ENCODE peak calls at places on chromosomes 6 and 20, in eight cellular contexts. W is adipocyte; U is activated naive CD8-positive, alpha-beta T cell treated with anti-CD3 and anti-CD28 coated beads for 36 hours; N is mucosa of gallbladder; C is nucleus accumbens; S is activated effector memory CD4-positive, alpha-beta T cell treated with anti-CD3 and anti-CD28 coated beads, Interleukin-2, amount 50 U/mL, for 16 hours; V is NCI-H2081; O is adrenal gland. F is an unnamed sample.

GRCh38 chr20:9966966-9967365 is 67.8 kb upstream of the ANKEF1 start:
- DNase-seq in N (no peak), S (no peak), O (no peak), W (peak), C (no peak), V (no peak), U (no peak), F (no peak)

GRCh38 chr6:111551521-111552231 is 54.0 kb downstream of the TRAF3IP2 start:
- DNase-seq in S (no peak), C (no peak), W (peak), U (no peak), N (peak), O (peak), V (peak), F (no peak)

GRCh38 chr6:160368670-160369069 is 20.5 kb downstream of the SLC22A3 start:
- DNase-seq in C (no peak), U (no peak), N (no peak), S (no peak), W (no peak), V (no peak), O (no peak), F (no peak)

GRCh38 chr6:119880840-119881239 is 531.3 kb upstream of the MAN1A1 start:
- DNase-seq in U (no peak), W (no peak), N (no peak), C (no peak), V (no peak), O (no peak), S (no peak), F (no peak)

GRCh38 chr6:113971786-113972185 is 838 bp upstream of the HDAC2 start:
- DNase-seq in C (no peak), N (no peak), S (no peak), O (no peak), W (peak), U (no peak), V (no peak), F (peak)

GRCh38 chr20:20450461-20451027 is 82.6 kb downstream of the INSM1 start:
- DNase-seq in O (no peak), U (no peak), S (no peak), N (no peak), V (peak), W (no peak), C (peak), F (no peak)

GRCh38 chr6:147787407-147787806 is 278.9 kb downstream of the SAMD5 start:
- DNase-seq in N (no peak), V (no peak), W (no peak), S (no peak), O (no peak), U (no peak), C (no peak), F (no peak)

GRCh38 chr6:169881398-169881797 is 130.0 kb downstream of the ERMARD start:
- DNase-seq in V (no peak), N (no peak), O (no peak), S (no peak), U (no peak), C (no peak), W (no peak), F (no peak)

GRCh38 chr6:12593720-12594540 is 122.6 kb upstream of the PHACTR1 start:
- DNase-seq in V (no peak), C (no peak), S (no peak), W (no peak), U (no peak), O (peak), N (peak), F (no peak)

GRCh38 chr6:84340422-84340821 is 113.0 kb upstream of the CEP162 start:
- DNase-seq in S (no peak), O (no peak), V (no peak), W (no peak), C (no peak), U (no peak), N (no peak), F (no peak)

GRCh38 chr6:137223370-137224131 is 4.4 kb upstream of the IFNGR1 start:
- DNase-seq in V (no peak), O (peak), N (peak), W (no peak), C (no peak), U (no peak), S (no peak), F (no peak)

GRCh38 chr6:36296240-36296639 is 26.4 kb downstream of the PNPLA1 start:
- DNase-seq in U (no peak), N (no peak), V (no peak), C (no peak), W (peak), O (no peak), S (no peak), F (no peak)

GRCh38 chr20:10651227-10651990 is 22.4 kb downstream of the JAG1 start:
- DNase-seq in C (no peak), S (no peak), V (no peak), N (no peak), O (no peak), W (no peak), U (no peak), F (no peak)

GRCh38 chr20:50613438-50614169 is 77.7 kb downstream of the RIPOR3 start:
- DNase-seq in N (no peak), O (no peak), W (no peak), U (no peak), S (no peak), C (no peak), V (no peak), F (no peak)

GRCh38 chr20:46694484-46694883 is 5.2 kb upstream of the TP53RK start:
- DNase-seq in C (no peak), O (peak), S (no peak), W (peak), N (no peak), U (no peak), V (no peak), F (no peak)

GRCh38 chr6:119147101-119148053 is 68.9 kb upstream of the FAM184A start:
- DNase-seq in V (no peak), N (peak), O (peak), C (no peak), U (peak), S (peak), W (peak), F (peak)

GRCh38 chr20:20492521-20493334 is 124.8 kb downstream of the INSM1 start:
- DNase-seq in S (no peak), V (peak), C (peak), U (no peak), W (no peak), O (no peak), N (peak), F (no peak)

GRCh38 chr6:100460650-100461204 is 4.0 kb downstream of the SIM1 start:
- DNase-seq in S (no peak), W (no peak), O (no peak), C (no peak), N (no peak), V (no peak), U (no peak), F (no peak)

GRCh38 chr6:95408111-95408510 is 169.2 kb upstream of the MANEA start:
- DNase-seq in S (no peak), O (no peak), W (no peak), V (no peak), C (no peak), N (no peak), U (no peak), F (no peak)

GRCh38 chr6:129494099-129494498 is 215.9 kb downstream of the ARHGAP18 start:
- DNase-seq in N (no peak), S (no peak), V (no peak), O (no peak), C (no peak), W (peak), U (no peak), F (no peak)

GRCh38 chr20:46914789-46915359 is 20.2 kb downstream of the EYA2 start:
- DNase-seq in S (no peak), O (no peak), W (peak), C (no peak), U (no peak), N (no peak), V (no peak), F (no peak)

GRCh38 chr6:135675862-135676261 is 175.6 kb upstream of the PDE7B start:
- DNase-seq in O (no peak), S (no peak), V (no peak), W (peak), U (peak), C (no peak), N (peak), F (no peak)

F was measured in activated T-cell treated with anti-CD3 and anti-CD28 coated beads, Interleukin-2, amount 50 U/mL, for 24 hours.